ENCODE peak calls at places on chromosomes 1 and 21, in seven cellular contexts. One of them, this sample, is unnamed.

GRCh38 chr1:238664139-238664538 is 722.2 kb upstream of the CHRM3 start:
- DNase-seq in stimulated activated CD4-positive, alpha-beta T cell treated with anti-CD3 and anti-CD28 coated beads, Interleukin-2, amount 100 ng/mL, for 24 hours: no peak
- DNase-seq in amygdala: no peak
- DNase-seq in activated CD4-positive, alpha-beta T cell treated with anti-CD3 and anti-CD28 coated beads, Interleukin-2, amount 50 U/mL, for 1 hour: no peak
- DNase-seq in gastrocnemius medialis: no peak
- DNase-seq in islet precursor cell: peak; percentile 60
- DNase-seq in HCEC 1CT: no peak
- DNase-seq in this sample: no peak

GRCh38 chr21:45541221-45542039 is 810 bp downstream of the SLC19A1 start:
- DNase-seq in stimulated activated CD4-positive, alpha-beta T cell treated with anti-CD3 and anti-CD28 coated beads, Interleukin-2, amount 100 ng/mL, for 24 hours: peak; percentile 88
- DNase-seq in amygdala: no peak
- DNase-seq in activated CD4-positive, alpha-beta T cell treated with anti-CD3 and anti-CD28 coated beads, Interleukin-2, amount 50 U/mL, for 1 hour: peak; percentile 72
- DNase-seq in gastrocnemius medialis: peak; percentile 36
- DNase-seq in islet precursor cell: peak; percentile 52
- DNase-seq in HCEC 1CT: peak; percentile 61
- DNase-seq in this sample: no peak

GRCh38 chr1:159826436-159827101 is at the start of gene SLAMF8:
- DNase-seq in stimulated activated CD4-positive, alpha-beta T cell treated with anti-CD3 and anti-CD28 coated beads, Interleukin-2, amount 100 ng/mL, for 24 hours: peak; percentile 55
- DNase-seq in amygdala: peak; percentile 14
- DNase-seq in activated CD4-positive, alpha-beta T cell treated with anti-CD3 and anti-CD28 coated beads, Interleukin-2, amount 50 U/mL, for 1 hour: no peak
- DNase-seq in gastrocnemius medialis: peak; percentile 27
- DNase-seq in islet precursor cell: no peak
- DNase-seq in HCEC 1CT: no peak
- DNase-seq in this sample: no peak

GRCh38 chr1:181038399-181038873 is 4.7 kb downstream of the MR1 start:
- DNase-seq in stimulated activated CD4-positive, alpha-beta T cell treated with anti-CD3 and anti-CD28 coated beads, Interleukin-2, amount 100 ng/mL, for 24 hours: peak; percentile 55
- DNase-seq in amygdala: no peak
- DNase-seq in activated CD4-positive, alpha-beta T cell treated with anti-CD3 and anti-CD28 coated beads, Interleukin-2, amount 50 U/mL, for 1 hour: peak; percentile 50
- DNase-seq in gastrocnemius medialis: peak; percentile 45
- DNase-seq in islet precursor cell: peak; percentile 82
- DNase-seq in HCEC 1CT: peak; percentile 57
- DNase-seq in this sample: peak; percentile 75

GRCh38 chr1:97340951-97341350 is 579.9 kb downstream of the DPYD start:
- DNase-seq in stimulated activated CD4-positive, alpha-beta T cell treated with anti-CD3 and anti-CD28 coated beads, Interleukin-2, amount 100 ng/mL, for 24 hours: no peak
- DNase-seq in amygdala: no peak
- DNase-seq in activated CD4-positive, alpha-beta T cell treated with anti-CD3 and anti-CD28 coated beads, Interleukin-2, amount 50 U/mL, for 1 hour: no peak
- DNase-seq in gastrocnemius medialis: no peak
- DNase-seq in islet precursor cell: no peak
- DNase-seq in HCEC 1CT: peak; percentile 71
- DNase-seq in this sample: no peak

GRCh38 chr1:145898756-145899155 is 11.1 kb downstream of the ITGA10 start:
- DNase-seq in stimulated activated CD4-positive, alpha-beta T cell treated with anti-CD3 and anti-CD28 coated beads, Interleukin-2, amount 100 ng/mL, for 24 hours: no peak
- DNase-seq in amygdala: no peak
- DNase-seq in activated CD4-positive, alpha-beta T cell treated with anti-CD3 and anti-CD28 coated beads, Interleukin-2, amount 50 U/mL, for 1 hour: no peak
- DNase-seq in gastrocnemius medialis: no peak
- DNase-seq in islet precursor cell: no peak
- DNase-seq in HCEC 1CT: no peak
- DNase-seq in this sample: no peak

GRCh38 chr1:63663873-63664272 is 70.7 kb downstream of the PGM1 start:
- DNase-seq in stimulated activated CD4-positive, alpha-beta T cell treated with anti-CD3 and anti-CD28 coated beads, Interleukin-2, amount 100 ng/mL, for 24 hours: no peak
- DNase-seq in amygdala: no peak
- DNase-seq in activated CD4-positive, alpha-beta T cell treated with anti-CD3 and anti-CD28 coated beads, Interleukin-2, amount 50 U/mL, for 1 hour: no peak
- DNase-seq in gastrocnemius medialis: no peak
- DNase-seq in islet precursor cell: no peak
- DNase-seq in HCEC 1CT: no peak
- DNase-seq in this sample: no peak

GRCh38 chr1:232047473-232047872 is 420.9 kb downstream of the DISC1 start:
- DNase-seq in stimulated activated CD4-positive, alpha-beta T cell treated with anti-CD3 and anti-CD28 coated beads, Interleukin-2, amount 100 ng/mL, for 24 hours: no peak
- DNase-seq in amygdala: no peak
- DNase-seq in activated CD4-positive, alpha-beta T cell treated with anti-CD3 and anti-CD28 coated beads, Interleukin-2, amount 50 U/mL, for 1 hour: no peak
- DNase-seq in gastrocnemius medialis: no peak
- DNase-seq in islet precursor cell: no peak
- DNase-seq in HCEC 1CT: no peak
- DNase-seq in this sample: no peak

GRCh38 chr1:244048566-244049141 is 2.4 kb upstream of the ZBTB18 start:
- DNase-seq in stimulated activated CD4-positive, alpha-beta T cell treated with anti-CD3 and anti-CD28 coated beads, Interleukin-2, amount 100 ng/mL, for 24 hours: no peak
- DNase-seq in amygdala: peak; percentile 56
- DNase-seq in activated CD4-positive, alpha-beta T cell treated with anti-CD3 and anti-CD28 coated beads, Interleukin-2, amount 50 U/mL, for 1 hour: no peak
- DNase-seq in gastrocnemius medialis: no peak
- DNase-seq in islet precursor cell: no peak
- DNase-seq in HCEC 1CT: no peak
- DNase-seq in this sample: no peak

GRCh38 chr1:94617139-94617805 is 75.7 kb upstream of the F3 start:
- DNase-seq in stimulated activated CD4-positive, alpha-beta T cell treated with anti-CD3 and anti-CD28 coated beads, Interleukin-2, amount 100 ng/mL, for 24 hours: no peak
- DNase-seq in amygdala: no peak
- DNase-seq in activated CD4-positive, alpha-beta T cell treated with anti-CD3 and anti-CD28 coated beads, Interleukin-2, amount 50 U/mL, for 1 hour: no peak
- DNase-seq in gastrocnemius medialis: no peak
- DNase-seq in islet precursor cell: peak; percentile 51
- DNase-seq in HCEC 1CT: peak; percentile 94
- DNase-seq in this sample: no peak

GRCh38 chr1:205141236-205142104 is 19.7 kb upstream of the RBBP5 start:
- DNase-seq in stimulated activated CD4-positive, alpha-beta T cell treated with anti-CD3 and anti-CD28 coated beads, Interleukin-2, amount 100 ng/mL, for 24 hours: peak; percentile 81
- DNase-seq in amygdala: peak; percentile 39
- DNase-seq in activated CD4-positive, alpha-beta T cell treated with anti-CD3 and anti-CD28 coated beads, Interleukin-2, amount 50 U/mL, for 1 hour: peak; percentile 73
- DNase-seq in gastrocnemius medialis: peak; percentile 26
- DNase-seq in islet precursor cell: peak; percentile 87
- DNase-seq in HCEC 1CT: peak; percentile 68
- DNase-seq in this sample: peak; percentile 66

GRCh38 chr1:199265319-199265718 is 626.5 kb downstream of the PTPRC start:
- DNase-seq in stimulated activated CD4-positive, alpha-beta T cell treated with anti-CD3 and anti-CD28 coated beads, Interleukin-2, amount 100 ng/mL, for 24 hours: no peak
- DNase-seq in amygdala: no peak
- DNase-seq in activated CD4-positive, alpha-beta T cell treated with anti-CD3 and anti-CD28 coated beads, Interleukin-2, amount 50 U/mL, for 1 hour: no peak
- DNase-seq in gastrocnemius medialis: no peak
- DNase-seq in islet precursor cell: no peak
- DNase-seq in HCEC 1CT: no peak
- DNase-seq in this sample: no peak

GRCh38 chr1:198175418-198176170 is 18.8 kb downstream of the NEK7 start:
- DNase-seq in stimulated activated CD4-positive, alpha-beta T cell treated with anti-CD3 and anti-CD28 coated beads, Interleukin-2, amount 100 ng/mL, for 24 hours: no peak
- DNase-seq in amygdala: no peak
- DNase-seq in activated CD4-positive, alpha-beta T cell treated with anti-CD3 and anti-CD28 coated beads, Interleukin-2, amount 50 U/mL, for 1 hour: no peak
- DNase-seq in gastrocnemius medialis: no peak
- DNase-seq in islet precursor cell: no peak
- DNase-seq in HCEC 1CT: peak; percentile 68
- DNase-seq in this sample: no peak

GRCh38 chr1:223403184-223403815 is 10.1 kb downstream of the CCDC185 start:
- DNase-seq in stimulated activated CD4-positive, alpha-beta T cell treated with anti-CD3 and anti-CD28 coated beads, Interleukin-2, amount 100 ng/mL, for 24 hours: no peak
- DNase-seq in amygdala: no peak
- DNase-seq in activated CD4-positive, alpha-beta T cell treated with anti-CD3 and anti-CD28 coated beads, Interleukin-2, amount 50 U/mL, for 1 hour: no peak
- DNase-seq in gastrocnemius medialis: no peak
- DNase-seq in islet precursor cell: no peak
- DNase-seq in HCEC 1CT: peak; percentile 37
- DNase-seq in this sample: no peak

GRCh38 chr21:17538576-17538975 is 25.7 kb downstream of the CXADR start:
- DNase-seq in stimulated activated CD4-positive, alpha-beta T cell treated with anti-CD3 and anti-CD28 coated beads, Interleukin-2, amount 100 ng/mL, for 24 hours: no peak
- DNase-seq in amygdala: no peak
- DNase-seq in activated CD4-positive, alpha-beta T cell treated with anti-CD3 and anti-CD28 coated beads, Interleukin-2, amount 50 U/mL, for 1 hour: no peak
- DNase-seq in gastrocnemius medialis: no peak
- DNase-seq in islet precursor cell: no peak
- DNase-seq in HCEC 1CT: no peak
- DNase-seq in this sample: no peak

GRCh38 chr1:227273557-227273956 is 44.7 kb downstream of the CDC42BPA start:
- DNase-seq in stimulated activated CD4-positive, alpha-beta T cell treated with anti-CD3 and anti-CD28 coated beads, Interleukin-2, amount 100 ng/mL, for 24 hours: no peak
- DNase-seq in amygdala: no peak
- DNase-seq in activated CD4-positive, alpha-beta T cell treated with anti-CD3 and anti-CD28 coated beads, Interleukin-2, amount 50 U/mL, for 1 hour: no peak
- DNase-seq in gastrocnemius medialis: no peak
- DNase-seq in islet precursor cell: no peak
- DNase-seq in HCEC 1CT: no peak
- DNase-seq in this sample: peak; percentile 46

GRCh38 chr1:236156512-236157208 is 14.3 kb downstream of the GPR137B start:
- DNase-seq in stimulated activated CD4-positive, alpha-beta T cell treated with anti-CD3 and anti-CD28 coated beads, Interleukin-2, amount 100 ng/mL, for 24 hours: peak; percentile 30
- DNase-seq in amygdala: no peak
- DNase-seq in activated CD4-positive, alpha-beta T cell treated with anti-CD3 and anti-CD28 coated beads, Interleukin-2, amount 50 U/mL, for 1 hour: peak; percentile 15
- DNase-seq in gastrocnemius medialis: no peak
- DNase-seq in islet precursor cell: no peak
- DNase-seq in HCEC 1CT: no peak
- DNase-seq in this sample: no peak

GRCh38 chr1:10818262-10819197 is 22.1 kb upstream of the CASZ1 start:
- DNase-seq in stimulated activated CD4-positive, alpha-beta T cell treated with anti-CD3 and anti-CD28 coated beads, Interleukin-2, amount 100 ng/mL, for 24 hours: no peak
- DNase-seq in amygdala: no peak
- DNase-seq in activated CD4-positive, alpha-beta T cell treated with anti-CD3 and anti-CD28 coated beads, Interleukin-2, amount 50 U/mL, for 1 hour: no peak
- DNase-seq in gastrocnemius medialis: no peak
- DNase-seq in islet precursor cell: no peak
- DNase-seq in HCEC 1CT: no peak
- DNase-seq in this sample: no peak

GRCh38 chr21:40846566-40847411 is at the start of gene DSCAM:
- DNase-seq in stimulated activated CD4-positive, alpha-beta T cell treated with anti-CD3 and anti-CD28 coated beads, Interleukin-2, amount 100 ng/mL, for 24 hours: no peak
- DNase-seq in amygdala: no peak
- DNase-seq in activated CD4-positive, alpha-beta T cell treated with anti-CD3 and anti-CD28 coated beads, Interleukin-2, amount 50 U/mL, for 1 hour: no peak
- DNase-seq in gastrocnemius medialis: no peak
- DNase-seq in islet precursor cell: peak; percentile 66
- DNase-seq in HCEC 1CT: no peak
- DNase-seq in this sample: no peak

GRCh38 chr1:17075470-17076255 is 21.8 kb upstream of the SDHB start:
- DNase-seq in stimulated activated CD4-positive, alpha-beta T cell treated with anti-CD3 and anti-CD28 coated beads, Interleukin-2, amount 100 ng/mL, for 24 hours: peak; percentile 22
- DNase-seq in amygdala: no peak
- DNase-seq in activated CD4-positive, alpha-beta T cell treated with anti-CD3 and anti-CD28 coated beads, Interleukin-2, amount 50 U/mL, for 1 hour: no peak
- DNase-seq in gastrocnemius medialis: no peak
- DNase-seq in islet precursor cell: peak; percentile 68
- DNase-seq in HCEC 1CT: peak; percentile 25
- DNase-seq in this sample: peak; percentile 37

GRCh38 chr1:165738794-165739193 is 29.9 kb downstream of the TMCO1 start:
- DNase-seq in stimulated activated CD4-positive, alpha-beta T cell treated with anti-CD3 and anti-CD28 coated beads, Interleukin-2, amount 100 ng/mL, for 24 hours: no peak
- DNase-seq in amygdala: no peak
- DNase-seq in activated CD4-positive, alpha-beta T cell treated with anti-CD3 and anti-CD28 coated beads, Interleukin-2, amount 50 U/mL, for 1 hour: no peak
- DNase-seq in gastrocnemius medialis: no peak
- DNase-seq in islet precursor cell: no peak
- DNase-seq in HCEC 1CT: no peak
- DNase-seq in this sample: no peak

GRCh38 chr1:239719642-239720258 is 333.4 kb downstream of the CHRM3 start:
- DNase-seq in stimulated activated CD4-positive, alpha-beta T cell treated with anti-CD3 and anti-CD28 coated beads, Interleukin-2, amount 100 ng/mL, for 24 hours: peak; percentile 20
- DNase-seq in amygdala: no peak
- DNase-seq in activated CD4-positive, alpha-beta T cell treated with anti-CD3 and anti-CD28 coated beads, Interleukin-2, amount 50 U/mL, for 1 hour: peak; percentile 24
- DNase-seq in gastrocnemius medialis: no peak
- DNase-seq in islet precursor cell: no peak
- DNase-seq in HCEC 1CT: no peak
- DNase-seq in this sample: no peak

GRCh38 chr1:80036690-80037432 is 1030.3 kb upstream of the ADGRL4 start:
- DNase-seq in stimulated activated CD4-positive, alpha-beta T cell treated with anti-CD3 and anti-CD28 coated beads, Interleukin-2, amount 100 ng/mL, for 24 hours: no peak
- DNase-seq in amygdala: no peak
- DNase-seq in activated CD4-positive, alpha-beta T cell treated with anti-CD3 and anti-CD28 coated beads, Interleukin-2, amount 50 U/mL, for 1 hour: no peak
- DNase-seq in gastrocnemius medialis: no peak
- DNase-seq in islet precursor cell: no peak
- DNase-seq in HCEC 1CT: no peak
- DNase-seq in this sample: no peak

This sample was measured in HepG2.